ENCODE peak calls at places on chromosomes 16 and 17, in eight cellular contexts. One of them, this sample, is unnamed.

GRCh38 chr17:2468270-2468669 is 43.4 kb downstream of the METTL16 start:
- DNase-seq in substantia nigra: no peak
- DNase-seq in ovary: no peak
- DNase-seq in left ventricle myocardium inferior: no peak
- DNase-seq in A673: no peak
- DNase-seq in CD8-positive, alpha-beta T cell: no peak
- DNase-seq in gastrocnemius medialis: no peak
- DNase-seq in upper lobe of right lung: no peak
- DNase-seq in this sample: no peak

GRCh38 chr16:80407265-80407987 is 133.4 kb upstream of the DYNLRB2 start:
- DNase-seq in substantia nigra: no peak
- DNase-seq in ovary: no peak
- DNase-seq in left ventricle myocardium inferior: no peak
- DNase-seq in A673: no peak
- DNase-seq in CD8-positive, alpha-beta T cell: no peak
- DNase-seq in gastrocnemius medialis: no peak
- DNase-seq in upper lobe of right lung: no peak
- DNase-seq in this sample: no peak

GRCh38 chr17:1473841-1474240 is 17.8 kb upstream of the CRK start:
- DNase-seq in substantia nigra: no peak
- DNase-seq in ovary: no peak
- DNase-seq in left ventricle myocardium inferior: no peak
- DNase-seq in A673: no peak
- DNase-seq in CD8-positive, alpha-beta T cell: no peak
- DNase-seq in gastrocnemius medialis: no peak
- DNase-seq in upper lobe of right lung: no peak
- DNase-seq in this sample: peak

GRCh38 chr17:76812248-76812647 is 56.0 kb upstream of the MGAT5B start:
- DNase-seq in substantia nigra: no peak
- DNase-seq in ovary: no peak
- DNase-seq in left ventricle myocardium inferior: no peak
- DNase-seq in A673: no peak
- DNase-seq in CD8-positive, alpha-beta T cell: no peak
- DNase-seq in gastrocnemius medialis: no peak
- DNase-seq in upper lobe of right lung: no peak
- DNase-seq in this sample: no peak

GRCh38 chr17:37089998-37090397 is 141.2 kb downstream of the AATF start:
- DNase-seq in substantia nigra: no peak
- DNase-seq in ovary: no peak
- DNase-seq in left ventricle myocardium inferior: no peak
- DNase-seq in A673: no peak
- DNase-seq in CD8-positive, alpha-beta T cell: peak
- DNase-seq in gastrocnemius medialis: no peak
- DNase-seq in upper lobe of right lung: no peak
- DNase-seq in this sample: peak

GRCh38 chr16:72362972-72363371 is 191.0 kb upstream of the PMFBP1 start:
- DNase-seq in substantia nigra: no peak
- DNase-seq in ovary: no peak
- DNase-seq in left ventricle myocardium inferior: no peak
- DNase-seq in A673: no peak
- DNase-seq in CD8-positive, alpha-beta T cell: no peak
- DNase-seq in gastrocnemius medialis: no peak
- DNase-seq in upper lobe of right lung: no peak
- DNase-seq in this sample: no peak

GRCh38 chr16:23877107-23878070 is 41.6 kb downstream of the PRKCB start:
- DNase-seq in substantia nigra: no peak
- DNase-seq in ovary: no peak
- DNase-seq in left ventricle myocardium inferior: no peak
- DNase-seq in A673: peak
- DNase-seq in CD8-positive, alpha-beta T cell: no peak
- DNase-seq in gastrocnemius medialis: no peak
- DNase-seq in upper lobe of right lung: no peak
- DNase-seq in this sample: peak

GRCh38 chr16:5633845-5634440 is 536.3 kb upstream of the EEF2KMT start:
- DNase-seq in substantia nigra: no peak
- DNase-seq in ovary: no peak
- DNase-seq in left ventricle myocardium inferior: no peak
- DNase-seq in A673: peak
- DNase-seq in CD8-positive, alpha-beta T cell: no peak
- DNase-seq in gastrocnemius medialis: no peak
- DNase-seq in upper lobe of right lung: no peak
- DNase-seq in this sample: no peak

GRCh38 chr16:6528217-6528616 is 804.4 kb upstream of the RBFOX1 start:
- DNase-seq in substantia nigra: no peak
- DNase-seq in ovary: no peak
- DNase-seq in left ventricle myocardium inferior: no peak
- DNase-seq in A673: no peak
- DNase-seq in CD8-positive, alpha-beta T cell: no peak
- DNase-seq in gastrocnemius medialis: no peak
- DNase-seq in upper lobe of right lung: no peak
- DNase-seq in this sample: no peak

GRCh38 chr17:4587195-4587594 is 2.9 kb downstream of the SMTNL2 start:
- DNase-seq in substantia nigra: no peak
- DNase-seq in ovary: no peak
- DNase-seq in left ventricle myocardium inferior: no peak
- DNase-seq in A673: no peak
- DNase-seq in CD8-positive, alpha-beta T cell: no peak
- DNase-seq in gastrocnemius medialis: no peak
- DNase-seq in upper lobe of right lung: peak
- DNase-seq in this sample: no peak

GRCh38 chr17:13688716-13689115 is 87.0 kb upstream of the HS3ST3A1 start:
- DNase-seq in substantia nigra: no peak
- DNase-seq in ovary: no peak
- DNase-seq in left ventricle myocardium inferior: no peak
- DNase-seq in A673: no peak
- DNase-seq in CD8-positive, alpha-beta T cell: no peak
- DNase-seq in gastrocnemius medialis: no peak
- DNase-seq in upper lobe of right lung: no peak
- DNase-seq in this sample: no peak

GRCh38 chr17:1985686-1986085 is 39.4 kb downstream of the RTN4RL1 start:
- DNase-seq in substantia nigra: no peak
- DNase-seq in ovary: no peak
- DNase-seq in left ventricle myocardium inferior: no peak
- DNase-seq in A673: no peak
- DNase-seq in CD8-positive, alpha-beta T cell: no peak
- DNase-seq in gastrocnemius medialis: no peak
- DNase-seq in upper lobe of right lung: no peak
- DNase-seq in this sample: no peak

GRCh38 chr17:61221181-61221580 is 178.5 kb upstream of the TBX2 start:
- DNase-seq in substantia nigra: no peak
- DNase-seq in ovary: no peak
- DNase-seq in left ventricle myocardium inferior: no peak
- DNase-seq in A673: no peak
- DNase-seq in CD8-positive, alpha-beta T cell: no peak
- DNase-seq in gastrocnemius medialis: no peak
- DNase-seq in upper lobe of right lung: no peak
- DNase-seq in this sample: no peak

GRCh38 chr16:16763449-16763848 is 384.5 kb downstream of the NPIPA7 start:
- DNase-seq in substantia nigra: no peak
- DNase-seq in ovary: no peak
- DNase-seq in left ventricle myocardium inferior: no peak
- DNase-seq in A673: no peak
- DNase-seq in CD8-positive, alpha-beta T cell: no peak
- DNase-seq in gastrocnemius medialis: no peak
- DNase-seq in upper lobe of right lung: no peak
- DNase-seq in this sample: no peak

GRCh38 chr17:3768341-3768740 is 32.6 kb downstream of the ITGAE start:
- DNase-seq in substantia nigra: no peak
- DNase-seq in ovary: no peak
- DNase-seq in left ventricle myocardium inferior: no peak
- DNase-seq in A673: no peak
- DNase-seq in CD8-positive, alpha-beta T cell: no peak
- DNase-seq in gastrocnemius medialis: no peak
- DNase-seq in upper lobe of right lung: no peak
- DNase-seq in this sample: no peak

GRCh38 chr17:43736389-43736788 is 22.2 kb downstream of the SOST start:
- DNase-seq in substantia nigra: no peak
- DNase-seq in ovary: no peak
- DNase-seq in left ventricle myocardium inferior: no peak
- DNase-seq in A673: no peak
- DNase-seq in CD8-positive, alpha-beta T cell: no peak
- DNase-seq in gastrocnemius medialis: no peak
- DNase-seq in upper lobe of right lung: no peak
- DNase-seq in this sample: no peak

GRCh38 chr16:67822511-67822910 is 15.8 kb downstream of the TSNAXIP1 start:
- DNase-seq in substantia nigra: no peak
- DNase-seq in ovary: no peak
- DNase-seq in left ventricle myocardium inferior: no peak
- DNase-seq in A673: no peak
- DNase-seq in CD8-positive, alpha-beta T cell: no peak
- DNase-seq in gastrocnemius medialis: no peak
- DNase-seq in upper lobe of right lung: no peak
- DNase-seq in this sample: no peak

GRCh38 chr16:49838639-49839461 is 17.1 kb downstream of the ZNF423 start:
- DNase-seq in substantia nigra: peak
- DNase-seq in ovary: peak
- DNase-seq in left ventricle myocardium inferior: no peak
- DNase-seq in A673: peak
- DNase-seq in CD8-positive, alpha-beta T cell: no peak
- DNase-seq in gastrocnemius medialis: no peak
- DNase-seq in upper lobe of right lung: no peak
- DNase-seq in this sample: no peak

GRCh38 chr16:49839462-49839825 is 16.5 kb downstream of the ZNF423 start:
- DNase-seq in substantia nigra: no peak
- DNase-seq in ovary: no peak
- DNase-seq in left ventricle myocardium inferior: no peak
- DNase-seq in A673: no peak
- DNase-seq in CD8-positive, alpha-beta T cell: no peak
- DNase-seq in gastrocnemius medialis: no peak
- DNase-seq in upper lobe of right lung: no peak
- DNase-seq in this sample: no peak

GRCh38 chr16:49837673-49838360 is 18.1 kb downstream of the ZNF423 start:
- DNase-seq in substantia nigra: no peak
- DNase-seq in ovary: no peak
- DNase-seq in left ventricle myocardium inferior: no peak
- DNase-seq in A673: no peak
- DNase-seq in CD8-positive, alpha-beta T cell: no peak
- DNase-seq in gastrocnemius medialis: no peak
- DNase-seq in upper lobe of right lung: no peak
- DNase-seq in this sample: no peak

GRCh38 chr16:49836668-49837067 is 19.2 kb downstream of the ZNF423 start:
- DNase-seq in substantia nigra: no peak
- DNase-seq in ovary: no peak
- DNase-seq in left ventricle myocardium inferior: no peak
- DNase-seq in A673: no peak
- DNase-seq in CD8-positive, alpha-beta T cell: no peak
- DNase-seq in gastrocnemius medialis: no peak
- DNase-seq in upper lobe of right lung: no peak
- DNase-seq in this sample: no peak

GRCh38 chr16:49838361-49838638 is 17.6 kb downstream of the ZNF423 start:
- DNase-seq in substantia nigra: no peak
- DNase-seq in ovary: peak
- DNase-seq in left ventricle myocardium inferior: no peak
- DNase-seq in A673: no peak
- DNase-seq in CD8-positive, alpha-beta T cell: no peak
- DNase-seq in gastrocnemius medialis: no peak
- DNase-seq in upper lobe of right lung: no peak
- DNase-seq in this sample: no peak
- H3K27ac ChIP-seq in substantia nigra: no peak
- H3K27ac ChIP-seq in ovary: peak
- H3K27ac ChIP-seq in left ventricle myocardium inferior: peak
- H3K27ac ChIP-seq in A673: no peak
- H3K27ac ChIP-seq in CD8-positive, alpha-beta T cell: no peak
- H3K27ac ChIP-seq in gastrocnemius medialis: peak
- H3K27ac ChIP-seq in upper lobe of right lung: peak
- H3K27ac ChIP-seq in this sample: no peak

DNA sequence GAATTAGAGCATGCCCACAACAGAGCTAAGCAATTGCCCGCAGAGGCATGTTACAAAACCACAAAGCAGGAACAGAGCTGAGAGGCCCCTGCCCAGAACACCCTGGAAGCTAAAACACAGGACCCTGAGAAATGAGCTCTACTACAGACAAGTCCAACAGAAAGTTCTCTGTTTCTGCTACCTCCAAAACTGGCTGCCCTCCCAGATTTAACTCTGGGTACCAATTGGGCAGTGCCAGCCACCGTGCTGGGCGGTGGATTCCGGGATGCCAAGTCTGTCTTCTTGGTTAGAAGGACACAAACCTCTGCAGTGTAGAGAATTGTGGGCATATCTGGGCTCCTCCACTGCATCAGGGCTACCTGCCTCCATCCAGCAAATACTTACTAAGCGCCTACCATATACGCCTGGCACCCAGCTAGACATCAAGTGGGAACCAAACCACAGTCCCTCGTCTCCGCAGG is 1.0 kb downstream of the CMTM4 start:
- DNase-seq in substantia nigra: peak
- DNase-seq in ovary: no peak
- DNase-seq in left ventricle myocardium inferior: no peak
- DNase-seq in A673: no peak
- DNase-seq in CD8-positive, alpha-beta T cell: no peak
- DNase-seq in gastrocnemius medialis: no peak
- DNase-seq in upper lobe of right lung: no peak
- DNase-seq in this sample: no peak
- H3K27ac ChIP-seq in substantia nigra: peak
- H3K27ac ChIP-seq in ovary: no peak
- H3K27ac ChIP-seq in left ventricle myocardium inferior: no peak
- H3K27ac ChIP-seq in A673: no peak
- H3K27ac ChIP-seq in CD8-positive, alpha-beta T cell: no peak
- H3K27ac ChIP-seq in gastrocnemius medialis: no peak
- H3K27ac ChIP-seq in upper lobe of right lung: peak
- H3K27ac ChIP-seq in this sample: no peak

GRCh38 chr17:21361020-21361809 is 14.9 kb upstream of the KCNJ12 start:
- DNase-seq in substantia nigra: no peak
- DNase-seq in ovary: no peak
- DNase-seq in left ventricle myocardium inferior: no peak
- DNase-seq in A673: no peak
- DNase-seq in CD8-positive, alpha-beta T cell: no peak
- DNase-seq in gastrocnemius medialis: no peak
- DNase-seq in upper lobe of right lung: no peak
- DNase-seq in this sample: no peak
- H3K27ac ChIP-seq in substantia nigra: no peak
- H3K27ac ChIP-seq in ovary: no peak
- H3K27ac ChIP-seq in left ventricle myocardium inferior: no peak
- H3K27ac ChIP-seq in A673: no peak
- H3K27ac ChIP-seq in CD8-positive, alpha-beta T cell: no peak
- H3K27ac ChIP-seq in gastrocnemius medialis: no peak
- H3K27ac ChIP-seq in upper lobe of right lung: no peak
- H3K27ac ChIP-seq in this sample: no peak

DNA sequence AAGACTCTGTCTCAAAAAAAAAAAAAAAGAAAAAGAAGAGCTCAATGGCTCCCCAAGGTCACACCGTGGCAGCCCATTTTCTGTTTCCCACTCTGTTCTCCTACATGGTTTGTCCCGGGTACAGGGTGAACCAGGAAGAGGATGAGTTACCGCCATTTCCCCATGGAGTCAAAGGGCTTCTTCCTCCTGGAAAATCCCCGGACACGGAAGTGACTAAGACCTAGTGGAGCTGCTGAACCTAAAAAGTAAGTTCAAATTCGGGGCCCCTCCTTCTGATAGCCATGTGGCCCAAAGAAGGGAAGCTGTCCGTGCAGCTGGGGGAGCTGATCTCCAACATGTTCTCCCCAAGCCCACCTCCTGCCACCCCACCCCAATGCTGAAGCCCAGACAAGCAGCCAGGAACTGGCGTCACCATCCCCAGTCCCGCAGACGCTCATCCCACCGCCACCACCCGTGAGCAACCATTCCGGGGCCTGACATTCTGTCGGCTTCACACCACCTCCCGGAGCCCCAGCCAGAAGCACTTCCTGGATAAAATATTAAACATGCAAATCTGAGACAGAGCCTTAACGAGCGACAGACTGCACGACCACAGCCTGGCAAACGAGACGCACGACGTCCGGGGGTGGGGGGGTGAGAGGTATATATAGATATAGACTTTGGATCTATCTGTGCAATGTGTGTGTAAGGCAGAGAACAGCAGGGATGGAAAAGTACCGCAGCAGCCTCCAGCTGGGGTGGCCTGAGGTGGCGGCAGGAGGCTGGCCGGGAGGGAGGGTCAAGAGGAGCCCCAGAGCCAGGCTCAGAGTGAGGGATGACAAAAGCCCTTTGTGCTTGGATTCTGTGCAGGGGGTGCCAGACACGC is 17.6 kb downstream of the EPOP start:
- DNase-seq in substantia nigra: peak
- DNase-seq in ovary: no peak
- DNase-seq in left ventricle myocardium inferior: no peak
- DNase-seq in A673: no peak
- DNase-seq in CD8-positive, alpha-beta T cell: no peak
- DNase-seq in gastrocnemius medialis: no peak
- DNase-seq in upper lobe of right lung: no peak
- DNase-seq in this sample: no peak
- H3K27ac ChIP-seq in substantia nigra: peak
- H3K27ac ChIP-seq in ovary: no peak
- H3K27ac ChIP-seq in left ventricle myocardium inferior: no peak
- H3K27ac ChIP-seq in A673: no peak
- H3K27ac ChIP-seq in CD8-positive, alpha-beta T cell: no peak
- H3K27ac ChIP-seq in gastrocnemius medialis: no peak
- H3K27ac ChIP-seq in upper lobe of right lung: no peak
- H3K27ac ChIP-seq in this sample: no peak